ENCODE peak calls at places on chromosomes 7 and 10, in four cellular contexts. V, S, J and I are unnamed samples.

GRCh38 chr10:61471491-61471890 is 18.3 kb upstream of the TMEM26 start:
- DNase-seq in V (no peak), S (no peak), J (no peak), I (no peak)

GRCh38 chr10:70442332-70442988 is 979 bp upstream of the NODAL start:
- DNase-seq in V (no peak), S (no peak), J (peak), I (no peak)

GRCh38 chr7:86653919-86654659 is 10.4 kb downstream of the GRM3 start:
- DNase-seq in V (no peak), S (no peak), J (no peak), I (no peak)

GRCh38 chr7:101164071-101164840 is 1.1 kb downstream of the VGF start:
- DNase-seq in V (peak), S (peak), J (no peak), I (no peak)

GRCh38 chr10:49177391-49178355 is 10.5 kb downstream of the TMEM273 start:
- DNase-seq in V (no peak), S (peak), J (peak), I (peak)

GRCh38 chr10:71246591-71247143 is 34.3 kb downstream of the UNC5B start:
- DNase-seq in V (no peak), S (peak), J (no peak), I (peak)

GRCh38 chr10:128049226-128050010 is 76.8 kb downstream of the MKI67 start:
- DNase-seq in V (no peak), S (no peak), J (no peak), I (no peak)

GRCh38 chr10:8037199-8037801 is 17.2 kb upstream of the GATA3 start:
- DNase-seq in V (no peak), S (no peak), J (no peak), I (no peak)

GRCh38 chr10:7231420-7232414 is 179.1 kb downstream of the SFMBT2 start:
- DNase-seq in V (no peak), S (no peak), J (no peak), I (no peak)

GRCh38 chr10:47339759-47340612 is 8.2 kb upstream of the RBP3 start:
- DNase-seq in V (no peak), S (no peak), J (no peak), I (no peak)

GRCh38 chr10:42929236-42929635 is 146.6 kb downstream of the BMS1 start:
- DNase-seq in V (no peak), S (no peak), J (no peak), I (no peak)

GRCh38 chr7:152969839-152970238 is 210.3 kb downstream of the ACTR3B start:
- DNase-seq in V (no peak), S (no peak), J (no peak), I (no peak)

GRCh38 chr10:116444527-116445142 is 17.0 kb downstream of the PNLIPRP3 start:
- DNase-seq in V (peak), S (peak), J (peak), I (peak)

GRCh38 chr10:27100800-27101347 is 580 bp upstream of the ANKRD26 start:
- DNase-seq in V (no peak), S (no peak), J (no peak), I (no peak)

GRCh38 chr10:72319416-72320254 is 35.1 kb downstream of the DNAJB12 start:
- DNase-seq in V (peak), S (peak), J (peak), I (peak)

GRCh38 chr10:57468886-57469432 is 798.7 kb downstream of the IPMK start:
- DNase-seq in V (no peak), S (no peak), J (no peak), I (no peak)

GRCh38 chr10:85548038-85548437 is 818.6 kb downstream of the GRID1 start:
- DNase-seq in V (peak), S (no peak), J (peak), I (peak)

GRCh38 chr10:119301397-119301796 is 94.0 kb downstream of the GRK5 start:
- DNase-seq in V (no peak), S (no peak), J (no peak), I (no peak)

GRCh38 chr10:73095479-73096021 is 1.1 kb downstream of the P4HA1 start:
- DNase-seq in V (peak), S (peak), J (peak), I (no peak)

GRCh38 chr7:94955807-94956206 is 48.4 kb downstream of the PPP1R9A start:
- DNase-seq in V (no peak), S (no peak), J (no peak), I (no peak)

GRCh38 chr7:116727432-116728009 is 55.5 kb downstream of the MET start:
- DNase-seq in V (no peak), S (no peak), J (no peak), I (no peak)

GRCh38 chr10:31757374-31757773 is 171.3 kb downstream of the ARHGAP12 start:
- DNase-seq in V (no peak), S (no peak), J (no peak), I (no peak)

GRCh38 chr10:90742189-90742588 is 115.7 kb downstream of the HTR7 start:
- DNase-seq in V (no peak), S (no peak), J (no peak), I (peak)

GRCh38 chr7:95396136-95397032 is at the start of gene PON3:
- DNase-seq in V (no peak), S (peak), J (peak), I (peak)

GRCh38 chr7:89837515-89837914 is 316.8 kb upstream of the STEAP1 start:
- DNase-seq in V (no peak), S (no peak), J (no peak), I (no peak)

GRCh38 chr7:27753863-27754262 is 13.9 kb downstream of the TAX1BP1 start:
- DNase-seq in V (no peak), S (no peak), J (no peak), I (no peak)

DNA sequence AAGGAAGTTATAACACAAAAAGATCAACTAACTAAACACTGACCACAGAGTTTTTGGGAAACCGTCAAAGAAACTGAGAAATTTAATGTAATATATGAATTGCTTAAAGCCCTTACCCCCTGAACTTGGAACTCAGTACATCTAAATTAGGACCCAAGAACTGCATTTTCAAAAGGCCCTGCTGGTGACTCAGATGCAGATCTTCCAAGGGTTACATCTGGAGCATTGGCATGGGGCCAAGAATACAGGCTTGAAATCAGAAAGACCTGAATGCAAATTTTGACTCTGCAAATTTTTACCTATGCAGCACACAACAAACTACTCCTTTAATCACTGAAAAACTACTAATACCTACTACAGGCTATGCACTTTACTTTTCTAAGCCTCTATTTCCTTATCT is 43.9 kb downstream of the NSUN6 start:
- DNase-seq in V (peak), S (peak), J (peak), I (peak)
- TF ChIP-seq ELF1 in V (no peak), S (no peak), J (no peak), I (no peak)

GRCh38 chr10:22316286-22317120 is at the start of gene COMMD3:
- DNase-seq in V (peak), S (peak), J (peak), I (no peak)
- TF ChIP-seq POLR2AphosphoS5 in V (peak), S (peak), J (peak), I (peak)

GRCh38 chr10:9819756-9820494 is 1197.7 kb upstream of the CELF2 start:
- DNase-seq in V (no peak), S (no peak), J (no peak), I (no peak)
- TF ChIP-seq ELF1 in V (no peak), S (no peak), J (no peak), I (no peak)

GRCh38 chr7:46480619-46481018 is 559.5 kb upstream of the IGFBP3 start:
- DNase-seq in V (no peak), S (no peak), J (no peak), I (no peak)

GRCh38 chr7:46490406-46490805 is 569.3 kb upstream of the IGFBP3 start:
- DNase-seq in V (no peak), S (no peak), J (no peak), I (no peak)

GRCh38 chr7:46492460-46492859 is 571.4 kb upstream of the IGFBP3 start:
- DNase-seq in V (no peak), S (no peak), J (no peak), I (no peak)

GRCh38 chr7:46485481-46486065 is 564.5 kb upstream of the IGFBP3 start:
- DNase-seq in V (no peak), S (no peak), J (no peak), I (no peak)

GRCh38 chr7:46486264-46487206 is 565.5 kb upstream of the IGFBP3 start:
- DNase-seq in V (no peak), S (no peak), J (no peak), I (no peak)
- TF ChIP-seq POLR2AphosphoS5 in V (no peak), S (no peak), J (no peak), I (no peak)

DNA sequence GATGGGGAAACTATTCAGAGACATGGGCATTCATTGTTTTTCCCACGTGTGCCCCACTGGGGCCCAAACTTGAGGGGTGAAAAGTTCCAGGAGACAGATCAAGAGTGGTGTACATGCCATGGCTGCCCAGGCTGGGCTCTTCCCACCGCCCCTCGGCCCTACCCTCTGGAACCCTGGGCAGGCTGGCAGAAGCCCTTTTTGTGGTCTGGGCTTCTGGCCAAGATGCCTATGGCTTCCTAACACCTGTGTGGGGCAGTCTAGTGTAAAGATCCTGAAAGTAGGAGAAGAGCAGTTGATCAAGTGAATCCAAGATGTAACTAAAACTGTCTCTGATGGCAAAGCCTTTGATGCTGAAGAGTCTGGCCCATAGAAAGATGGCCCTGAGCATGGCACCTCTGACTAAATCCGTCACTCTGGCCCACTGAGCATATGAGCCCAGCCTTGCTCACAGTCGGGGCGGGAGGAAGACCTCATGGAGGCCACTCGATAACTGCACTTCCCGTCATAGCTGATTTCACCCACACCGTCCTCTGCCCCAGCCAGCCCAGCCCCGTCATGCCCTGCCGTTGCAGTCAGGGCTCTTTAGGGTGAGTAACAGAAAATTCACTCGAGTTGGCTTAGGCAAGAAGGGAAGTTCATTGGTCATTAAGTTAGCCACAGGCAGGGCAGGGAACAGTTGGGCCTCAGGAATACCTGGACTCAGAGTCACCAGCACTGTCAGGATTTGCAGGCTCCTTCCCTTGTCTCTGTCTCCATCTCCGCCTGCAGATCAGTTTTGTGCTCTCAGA is 37.9 kb upstream of the MTPAP start:
- DNase-seq in V (no peak), S (no peak), J (no peak), I (no peak)
- TF ChIP-seq ELF1 in V (no peak), S (no peak), J (no peak), I (no peak)

DNA sequence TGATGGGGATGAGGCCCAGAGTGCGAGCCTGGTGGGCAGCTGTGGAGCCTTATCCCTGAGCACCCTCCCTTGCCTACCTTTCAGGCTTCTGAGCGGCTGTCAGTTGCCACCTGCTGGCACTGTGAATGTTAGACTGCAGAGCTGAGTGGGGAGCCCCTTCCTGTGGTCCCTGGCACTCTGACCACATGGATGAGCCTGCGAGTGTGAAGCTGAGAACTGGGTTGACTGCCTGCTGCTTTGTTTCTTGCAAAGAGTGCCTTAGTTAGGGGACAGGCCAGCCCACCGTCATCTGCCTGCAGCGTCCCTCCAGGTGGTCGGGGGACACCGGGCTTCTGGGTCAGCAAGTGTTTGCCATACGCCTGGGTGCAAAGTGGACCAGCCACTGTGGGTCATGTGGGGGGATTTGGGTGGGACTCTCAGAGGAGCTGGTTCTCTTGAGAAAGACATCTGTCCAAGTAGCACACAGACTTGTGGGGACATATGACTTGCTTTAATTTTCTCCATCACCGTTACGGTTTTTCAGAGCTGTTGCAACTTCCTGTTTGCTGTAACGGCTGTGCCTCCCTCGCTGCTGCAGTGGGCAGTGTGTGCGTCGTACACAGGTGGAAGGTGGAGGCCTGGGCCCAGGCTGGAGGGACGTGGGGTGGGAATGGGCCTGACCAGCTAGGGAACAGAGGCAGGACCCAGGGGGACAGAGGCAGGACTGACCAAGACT is 13.7 kb downstream of the INPP5A start:
- DNase-seq in V (peak), S (peak), J (no peak), I (no peak)
- TF ChIP-seq POLR2AphosphoS5 in V (no peak), S (no peak), J (no peak), I (no peak)

DNA sequence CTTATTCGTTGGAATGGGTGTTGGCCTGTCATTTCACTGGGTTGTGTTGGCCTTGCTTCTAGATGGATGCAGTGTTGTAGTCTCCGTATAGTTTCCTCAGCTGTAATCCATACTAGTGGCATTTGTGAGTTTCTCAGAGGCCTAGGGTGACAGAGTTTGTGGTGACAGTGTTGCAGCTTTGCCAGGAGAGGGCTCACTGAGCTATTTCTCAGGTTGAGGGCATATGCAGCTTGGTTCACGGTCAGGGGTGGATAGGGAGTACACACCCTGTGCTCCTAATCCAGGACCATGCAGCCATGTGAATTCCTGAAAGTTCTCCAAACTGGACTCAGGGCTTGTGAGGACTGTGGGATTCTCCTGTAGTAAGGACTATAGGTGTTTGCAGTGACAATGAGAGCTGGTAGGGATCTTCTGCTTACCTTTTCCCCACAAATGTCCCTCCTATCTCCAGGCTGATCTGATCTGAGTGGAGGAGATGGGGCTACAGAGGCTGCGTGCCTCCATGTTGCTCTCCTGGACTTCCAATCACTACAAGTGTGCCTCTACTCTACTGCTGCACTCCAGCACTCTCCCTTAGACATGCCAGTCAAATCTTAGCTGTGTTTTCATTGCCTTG is 229.0 kb downstream of the STK31 start:
- DNase-seq in V (peak), S (no peak), J (peak), I (peak)
- TF ChIP-seq ELF1 in V (no peak), S (no peak), J (no peak), I (no peak)

GRCh38 chr10:92690211-92691041 is 671 bp downstream of the HHEX start:
- DNase-seq in V (peak), S (peak), J (no peak), I (peak)
- TF ChIP-seq POLR2AphosphoS5 in V (no peak), S (no peak), J (no peak), I (no peak)

DNA sequence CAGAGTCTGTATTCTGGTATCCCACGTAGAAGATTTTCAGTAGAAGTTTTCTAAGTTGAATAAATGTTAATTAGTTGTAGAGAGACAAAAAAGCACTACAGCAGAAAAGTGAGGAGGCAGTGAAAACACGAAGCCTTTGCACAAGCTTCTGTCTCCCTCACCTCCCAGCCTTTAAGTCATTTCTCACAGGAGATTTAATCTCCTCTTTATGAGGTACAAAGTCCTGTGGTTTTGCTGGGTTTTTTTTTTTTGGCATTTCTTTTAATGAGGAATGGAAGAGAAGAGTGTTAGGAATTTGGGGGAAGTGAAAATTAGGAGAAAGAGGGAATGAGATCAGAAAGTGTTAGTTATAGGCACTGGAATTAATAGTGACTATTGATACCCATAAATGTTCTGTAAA is 21.5 kb downstream of the SPAG6 start:
- DNase-seq in V (no peak), S (no peak), J (no peak), I (no peak)
- TF ChIP-seq ELF1 in V (no peak), S (no peak), J (no peak), I (no peak)

DNA sequence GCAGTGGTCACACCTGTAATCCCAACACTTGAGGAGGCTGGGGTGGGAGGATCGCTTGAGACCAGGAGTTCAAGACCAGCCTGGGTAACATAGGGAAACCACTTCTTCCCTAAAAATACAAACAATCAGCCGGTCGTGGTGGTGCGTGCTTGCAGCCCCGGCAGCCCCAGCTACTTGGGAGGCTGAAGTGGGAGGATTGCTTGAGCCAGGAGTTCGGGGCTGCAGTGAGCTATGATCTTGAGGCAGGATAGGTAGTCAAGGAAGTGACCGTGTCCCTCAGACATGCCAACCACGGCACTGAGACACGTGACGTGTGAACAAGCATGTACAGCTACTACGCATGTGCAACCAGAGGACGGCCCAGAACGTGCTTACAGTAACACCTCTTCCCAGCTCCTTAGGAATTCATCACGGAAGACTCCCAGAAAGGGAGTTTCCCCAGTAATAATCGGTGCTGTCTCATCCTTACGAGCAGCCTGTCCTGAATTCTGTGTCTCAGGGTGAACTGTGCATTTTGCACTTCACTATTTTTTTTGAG is 5.3 kb downstream of the GUSB start:
- DNase-seq in V (no peak), S (peak), J (no peak), I (no peak)
- TF ChIP-seq POLR2AphosphoS5 in V (no peak), S (peak), J (no peak), I (no peak)